ENCODE peak calls at places on chromosomes 3 and 15, in four cellular contexts. Q, K, S and M are unnamed samples.

GRCh38 chr15:72169236-72169920 is 28.2 kb downstream of the GRAMD2A start:
- DNase-seq in Q (no peak), K (no peak), S (no peak), M (no peak)

GRCh38 chr3:188000361-188000861 is 153.5 kb upstream of the LPP start:
- DNase-seq in Q (no peak), K (no peak), S (no peak), M (peak; percentile 53)

GRCh38 chr3:54888873-54889272 is 39.0 kb downstream of the LRTM1 start:
- DNase-seq in Q (no peak), K (no peak), S (no peak), M (no peak)

GRCh38 chr15:38549222-38549621 is 15.4 kb downstream of the RASGRP1 start:
- DNase-seq in Q (no peak), K (no peak), S (no peak), M (no peak)

GRCh38 chr3:166270428-166270827 is 433.2 kb upstream of the BCHE start:
- DNase-seq in Q (no peak), K (no peak), S (no peak), M (no peak)

GRCh38 chr3:57164217-57164605 is 942 bp downstream of the IL17RD start:
- DNase-seq in Q (no peak), K (no peak), S (peak; percentile 70), M (no peak)

GRCh38 chr3:52055537-52056351 is 627 bp downstream of the DUSP7 start:
- DNase-seq in Q (no peak), K (no peak), S (peak; percentile 34), M (peak; percentile 69)

GRCh38 chr15:26661727-26662126 is 111.1 kb downstream of the GABRB3 start:
- DNase-seq in Q (no peak), K (no peak), S (no peak), M (no peak)

GRCh38 chr3:83235180-83235814 is 1473.9 kb upstream of the GBE1 start:
- DNase-seq in Q (no peak), K (no peak), S (no peak), M (no peak)

GRCh38 chr3:11706604-11707003 is 62.9 kb upstream of the VGLL4 start:
- DNase-seq in Q (no peak), K (no peak), S (no peak), M (no peak)

GRCh38 chr3:195889843-195890407 is 18.4 kb downstream of the TNK2 start:
- DNase-seq in Q (no peak), K (no peak), S (no peak), M (no peak)

GRCh38 chr3:195888311-195888761 is 20.0 kb downstream of the TNK2 start:
- DNase-seq in Q (no peak), K (no peak), S (no peak), M (no peak)

GRCh38 chr3:195891431-195892104 is 16.8 kb downstream of the TNK2 start:
- DNase-seq in Q (no peak), K (no peak), S (no peak), M (no peak)

GRCh38 chr3:195887670-195888069 is 20.7 kb downstream of the TNK2 start:
- DNase-seq in Q (no peak), K (no peak), S (no peak), M (no peak)

GRCh38 chr3:195888981-195889842 is 19.1 kb downstream of the TNK2 start:
- DNase-seq in Q (no peak), K (no peak), S (no peak), M (no peak)
- H3K27ac ChIP-seq in Q (no peak overlapping the region), K (no peak overlapping the region), S (no peak overlapping the region), M (no peak overlapping the region)

GRCh38 chr3:59880717-59881116 is 830.9 kb upstream of the CFAP20DC start:
- DNase-seq in Q (no peak), K (no peak), S (no peak), M (no peak)

GRCh38 chr3:59885907-59886400 is 836.1 kb upstream of the CFAP20DC start:
- DNase-seq in Q (no peak), K (no peak), S (no peak), M (no peak)

GRCh38 chr3:59886790-59887189 is 837.0 kb upstream of the CFAP20DC start:
- DNase-seq in Q (no peak), K (no peak), S (no peak), M (no peak)

GRCh38 chr3:59885103-59885502 is 835.3 kb upstream of the CFAP20DC start:
- DNase-seq in Q (no peak), K (no peak), S (no peak), M (no peak)

DNA sequence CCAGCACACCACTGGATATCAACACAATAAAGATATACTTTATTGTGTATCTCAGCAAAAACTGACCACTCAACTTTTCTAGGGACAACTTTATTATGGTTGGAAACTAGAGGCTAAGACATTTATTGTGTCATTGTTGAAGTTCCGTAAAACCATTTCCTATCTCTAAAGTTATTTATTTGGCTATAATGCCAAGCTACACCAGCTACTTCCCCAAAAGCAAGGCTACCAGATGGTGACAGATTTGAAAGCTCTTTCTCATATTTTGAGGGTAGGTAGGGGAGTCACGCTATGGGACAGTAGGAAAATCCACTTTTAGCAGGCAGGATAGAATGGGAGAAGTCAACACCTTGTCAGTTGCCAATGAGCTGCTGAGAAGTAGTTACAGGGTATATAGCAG is 834.6 kb upstream of the CFAP20DC start:
- DNase-seq in Q (no peak), K (no peak), S (no peak), M (no peak)
- H3K27ac ChIP-seq in Q (no peak overlapping the region), K (no peak overlapping the region), S (no peak overlapping the region), M (no peak overlapping the region)

GRCh38 chr15:42358141-42358540 is 1.2 kb upstream of the CAPN3 start:
- DNase-seq in Q (no peak), K (no peak), S (no peak), M (no peak)

GRCh38 chr15:42363487-42363886 is 4.2 kb downstream of the CAPN3 start:
- DNase-seq in Q (no peak), K (no peak), S (no peak), M (no peak)

GRCh38 chr15:42360535-42361112 is 1.3 kb downstream of the CAPN3 start:
- DNase-seq in Q (no peak), K (no peak), S (no peak), M (no peak)

GRCh38 chr15:42359249-42359648 is at the start of gene CAPN3:
- DNase-seq in Q (no peak), K (no peak), S (no peak), M (no peak)

GRCh38 chr15:42359990-42360389 is 689 bp downstream of the CAPN3 start:
- DNase-seq in Q (no peak), K (no peak), S (no peak), M (no peak)
- H3K27ac ChIP-seq in Q (no peak overlapping the region), K (no peak overlapping the region), S (no peak overlapping the region), M (no peak overlapping the region)

GRCh38 chr15:57296473-57297162 is 79.7 kb upstream of the CGNL1 start:
- DNase-seq in Q (no peak), K (no peak), S (no peak), M (no peak)
- H3K27ac ChIP-seq in Q (no peak overlapping the region), K (no peak overlapping the region), S (no peak overlapping the region), M (no peak overlapping the region)

GRCh38 chr3:151896662-151897012 is 23.2 kb downstream of the SUCNR1 start:
- DNase-seq in Q (no peak), K (no peak), S (no peak), M (no peak)

GRCh38 chr3:151895478-151895877 is 22.0 kb downstream of the SUCNR1 start:
- DNase-seq in Q (no peak), K (no peak), S (no peak), M (no peak)

GRCh38 chr3:151894219-151894618 is 20.8 kb downstream of the SUCNR1 start:
- DNase-seq in Q (no peak), K (no peak), S (no peak), M (no peak)

GRCh38 chr3:151900460-151900859 is 27.0 kb downstream of the SUCNR1 start:
- DNase-seq in Q (no peak), K (no peak), S (no peak), M (no peak)

DNA sequence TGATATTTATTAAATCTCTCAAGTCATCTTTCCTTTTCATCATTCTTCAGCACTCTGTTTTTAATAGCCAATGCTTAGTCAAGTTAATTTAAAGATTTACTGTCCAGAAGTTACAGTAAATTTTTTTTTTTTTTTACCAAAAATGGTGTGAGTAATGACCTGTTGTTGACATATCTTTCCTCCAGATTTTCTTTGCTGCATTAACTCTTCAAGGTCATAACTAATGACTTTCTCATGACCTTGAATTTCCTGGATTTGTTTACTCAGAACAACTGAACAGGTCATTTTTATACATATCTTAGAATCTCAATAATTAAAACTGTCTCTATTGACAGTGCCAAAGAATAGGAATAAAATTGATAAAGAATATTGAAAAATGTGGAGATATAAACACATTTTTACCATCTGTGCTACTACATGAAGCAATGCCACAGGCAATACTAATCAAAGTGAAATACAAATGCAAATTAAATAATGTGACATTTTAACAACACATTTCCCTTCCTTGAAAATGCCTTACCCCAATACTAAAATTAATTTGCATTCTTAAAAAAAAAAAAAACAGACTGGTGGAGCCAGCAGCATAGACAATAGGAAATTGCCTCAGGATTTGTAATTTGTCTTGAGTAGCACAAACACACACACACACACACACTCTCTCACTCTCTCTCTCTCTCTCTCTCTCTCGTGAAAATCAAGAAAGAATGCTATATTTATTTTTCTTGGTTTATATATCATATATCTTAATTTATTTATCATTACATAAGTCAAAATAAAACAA is 22.6 kb downstream of the SUCNR1 start:
- DNase-seq in Q (no peak), K (no peak), S (no peak), M (no peak)
- H3K27ac ChIP-seq in Q (no peak overlapping the region), K (no peak overlapping the region), S (no peak overlapping the region), M (no peak overlapping the region)

GRCh38 chr3:123657578-123657977 is 72.7 kb upstream of the HACD2 start:
- DNase-seq in Q (no peak), K (no peak), S (no peak), M (no peak)
- H3K27ac ChIP-seq in Q (peak overlapping the region; percentile 98), K (peak overlapping the region; percentile 72), S (peak overlapping the region; percentile 23), M (peak overlapping the region; percentile 45)